ENCODE peak calls at places on chromosomes 2 and 18, in six cellular contexts. F is activated T-helper 1 cell treated with anti-CD3 and anti-CD28 coated beads, Interleukin-2, amount 50 U/mL, for 16 hours; W is neuronal stem cell; Q is NCI-H1105 treated with DMSO at 0.1 percent for 48 hours; G is H54; I is CD4-positive, CD25-positive, alpha-beta regulatory T cell. X is an unnamed sample.

GRCh38 chr2:152648336-152648735 is 68.9 kb downstream of the PRPF40A start:
- DNase-seq in F (no peak), W (no peak), Q (peak; percentile 15), G (no peak), I (no peak), X (no peak)

GRCh38 chr2:42141687-42142475 is 27.3 kb upstream of the EML4 start:
- DNase-seq in F (no peak), W (no peak), Q (peak; percentile 54), G (no peak), I (no peak), X (peak; percentile 75)

GRCh38 chr2:10301946-10302478 is 692 bp upstream of the HPCAL1 start:
- DNase-seq in F (no peak), W (no peak), Q (no peak), G (no peak), I (no peak), X (no peak)

GRCh38 chr2:173119069-173119807 is 43.6 kb downstream of the MAP3K20 start:
- DNase-seq in F (no peak), W (no peak), Q (peak; percentile 7), G (no peak), I (no peak), X (no peak)

GRCh38 chr2:199460808-199461454 is 3.2 kb upstream of the SATB2 start:
- DNase-seq in F (no peak), W (no peak), Q (no peak), G (no peak), I (no peak), X (no peak)

GRCh38 chr18:48488388-48488850 is 50.4 kb upstream of the CTIF start:
- DNase-seq in F (no peak), W (no peak), Q (no peak), G (peak; percentile 29), I (no peak), X (no peak)

GRCh38 chr18:9475643-9476580 is 599 bp downstream of the RALBP1 start:
- DNase-seq in F (peak; percentile 40), W (no peak), Q (no peak), G (peak; percentile 54), I (peak; percentile 57), X (peak; percentile 43)

GRCh38 chr2:137192366-137193315 is 427.3 kb downstream of the THSD7B start:
- DNase-seq in F (no peak), W (no peak), Q (no peak), G (no peak), I (no peak), X (no peak)

GRCh38 chr2:71882949-71883472 is 264.7 kb downstream of the CYP26B1 start:
- DNase-seq in F (no peak), W (no peak), Q (no peak), G (peak; percentile 65), I (no peak), X (no peak)

GRCh38 chr2:113105047-113105446 is 22.4 kb upstream of the IL1RN start:
- DNase-seq in F (no peak), W (no peak), Q (no peak), G (peak; percentile 27), I (no peak), X (no peak)

GRCh38 chr2:174786066-174786725 is 21.9 kb upstream of the CHRNA1 start:
- DNase-seq in F (no peak), W (no peak), Q (no peak), G (no peak), I (no peak), X (no peak)

GRCh38 chr2:135142323-135142722 is 90.2 kb downstream of the RAB3GAP1 start:
- DNase-seq in F (no peak), W (no peak), Q (no peak), G (no peak), I (no peak), X (no peak)

GRCh38 chr2:31983762-31984467 is 26.9 kb downstream of the MEMO1 start:
- DNase-seq in F (no peak), W (no peak), Q (no peak), G (no peak), I (no peak), X (no peak)

X was measured in NCI-H1436.